ENCODE peak calls at places on chromosomes 2 and 18, in five cellular contexts. T, H, W, G and L are unnamed samples.

GRCh38 chr2:70241338-70241737 is 7.1 kb downstream of the TIA1 start:
- DNase-seq in H (no peak), G (no peak), T (no peak), W (peak), L (peak)

GRCh38 chr2:9212661-9213411 is 6.2 kb downstream of the ASAP2 start:
- DNase-seq in T (no peak), H (no peak), W (no peak), G (no peak), L (no peak)

GRCh38 chr2:161555826-161556225 is 68.4 kb upstream of the SLC4A10 start:
- DNase-seq in G (no peak), H (no peak), W (no peak), T (no peak), L (no peak)

GRCh38 chr18:79553154-79553553 is 126.4 kb upstream of the CTDP1 start:
- DNase-seq in T (no peak), H (no peak), G (no peak), W (no peak), L (no peak)

GRCh38 chr2:9287400-9288059 is 80.9 kb downstream of the ASAP2 start:
- DNase-seq in G (no peak), H (no peak), T (peak), W (peak), L (peak)

GRCh38 chr2:55163258-55163657 is 68.8 kb downstream of the CLHC1 start:
- DNase-seq in H (no peak), W (peak), T (peak), G (no peak), L (peak)

GRCh38 chr18:52190195-52190594 is 149.8 kb upstream of the DCC start:
- DNase-seq in H (no peak), W (no peak), T (no peak), G (no peak), L (no peak)

GRCh38 chr2:130796280-130796679 is 40.4 kb upstream of the ARHGEF4 start:
- DNase-seq in H (no peak), W (no peak), G (no peak), T (no peak), L (no peak)

GRCh38 chr2:3785220-3785889 is 82.0 kb downstream of the DCDC2C start:
- DNase-seq in W (peak), H (no peak), G (no peak), T (peak), L (peak)

GRCh38 chr2:38602136-38602731 is 494 bp downstream of the HNRNPLL start:
- DNase-seq in T (no peak), W (no peak), H (no peak), G (peak), L (no peak)

GRCh38 chr2:205170399-205170798 is 511.9 kb upstream of the NRP2 start:
- DNase-seq in T (no peak), H (no peak), W (no peak), G (no peak), L (no peak)

GRCh38 chr18:23415530-23415929 is 37.6 kb upstream of the RIOK3 start:
- DNase-seq in H (no peak), W (no peak), T (no peak), G (no peak), L (no peak)

GRCh38 chr18:76806301-76806700 is 16.1 kb upstream of the ZNF236 start:
- DNase-seq in W (no peak), T (no peak), H (no peak), G (no peak), L (no peak)
- TF ChIP-seq CTCF in W (no peak), T (no peak), H (no peak), G (no peak), L (no peak)

GRCh38 chr2:134700730-134701129 is 18.1 kb downstream of the TMEM163 start:
- DNase-seq in W (no peak), H (no peak), G (no peak), T (no peak), L (no peak)

GRCh38 chr2:134707330-134707676 is 11.5 kb downstream of the TMEM163 start:
- DNase-seq in H (no peak), G (no peak), W (no peak), T (no peak), L (no peak)

GRCh38 chr2:134706587-134707329 is 12.0 kb downstream of the TMEM163 start:
- DNase-seq in G (no peak), T (no peak), W (peak), H (no peak), L (peak)

GRCh38 chr2:134705861-134706586 is 12.8 kb downstream of the TMEM163 start:
- DNase-seq in W (no peak), G (no peak), H (no peak), T (no peak), L (no peak)

GRCh38 chr2:134704173-134704572 is 14.6 kb downstream of the TMEM163 start:
- DNase-seq in G (no peak), H (no peak), W (no peak), T (no peak), L (no peak)
- TF ChIP-seq CTCF in G (no peak), H (no peak), W (no peak), T (no peak), L (no peak)

GRCh38 chr2:230821261-230821990 is 43.3 kb upstream of the ITM2C start:
- DNase-seq in W (no peak), T (no peak), H (no peak), G (no peak), L (no peak)
- TF ChIP-seq CTCF in W (no peak), T (no peak), H (no peak), G (no peak), L (no peak)

DNA sequence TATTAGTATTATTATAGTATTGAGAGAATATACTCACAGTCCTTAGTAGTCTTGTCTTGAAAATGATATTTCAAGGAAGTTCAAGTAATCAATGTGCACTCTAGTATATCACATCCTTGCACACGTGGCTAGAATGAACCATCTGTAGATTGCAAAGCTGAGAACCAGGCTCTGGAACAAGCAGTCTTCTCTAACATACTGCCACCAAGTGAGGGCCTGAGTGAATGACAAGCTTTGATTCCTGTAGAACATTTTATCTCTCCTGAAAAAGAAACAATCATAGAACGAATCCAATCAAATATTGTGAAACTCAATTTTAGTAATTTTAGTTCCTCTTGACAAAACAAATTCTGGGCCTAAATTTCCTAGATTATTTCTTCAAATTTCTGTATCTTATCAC is 55.3 kb upstream of the SULT1C3 start:
- DNase-seq in G (no peak), T (peak), H (peak), W (peak), L (peak)
- TF ChIP-seq CTCF in G (peak), T (peak), H (peak), W (peak), L (peak)